ENCODE peak calls at places on chromosomes 12 and 14, in eight cellular contexts. P is sigmoid colon, Z is H1, L is testis, B is A549, E is ovary, I is GM12891, X is adrenal gland. Q is an unnamed sample.
A peak's percentile ranks its signal among the peaks of the same experiment; 100 is the strongest.

GRCh38 chr14:30908826-30909225 is 34.5 kb downstream of the COCH start:
- DNase-seq in L (no peak), P (no peak), B (no peak), X (no peak), Z (no peak), I (no peak), E (no peak), Q (no peak)

GRCh38 chr14:68952544-68953535 is 26.3 kb downstream of the ACTN1 start:
- DNase-seq in P (peak; percentile 85), L (peak; percentile 55), Z (no peak), I (no peak), B (no peak), E (peak; percentile 42), X (no peak), Q (no peak)

GRCh38 chr12:82835217-82835616 is 148.5 kb downstream of the TMTC2 start:
- DNase-seq in B (no peak), Z (no peak), L (no peak), I (no peak), P (no peak), E (no peak), X (no peak), Q (peak; percentile 12)

GRCh38 chr12:104355630-104356029 is 52.1 kb downstream of the EID3 start:
- DNase-seq in Z (no peak), I (no peak), B (peak; percentile 67), P (peak; percentile 22), L (no peak), X (no peak), E (no peak), Q (no peak)

GRCh38 chr12:24256636-24257150 is 307.2 kb upstream of the SOX5 start:
- DNase-seq in E (no peak), B (no peak), X (no peak), Z (no peak), P (no peak), I (no peak), L (no peak), Q (no peak)

GRCh38 chr12:123471374-123472068 is 13.6 kb downstream of the SNRNP35 start:
- DNase-seq in P (no peak), I (no peak), L (peak; percentile 67), E (no peak), X (peak; percentile 27), B (peak; percentile 52), Z (no peak), Q (no peak)

GRCh38 chr14:100076133-100076532 is 10.9 kb downstream of the EVL start:
- DNase-seq in Z (peak; percentile 17), P (no peak), X (peak; percentile 42), L (no peak), E (no peak), B (peak; percentile 45), I (no peak), Q (no peak)

GRCh38 chr14:60356921-60357550 is 108.0 kb downstream of the PPM1A start:
- DNase-seq in Z (no peak), I (no peak), L (no peak), E (no peak), B (no peak), X (no peak), P (no peak), Q (no peak)

GRCh38 chr12:59115526-59115925 is 195.2 kb upstream of the LRIG3 start:
- DNase-seq in L (no peak), B (no peak), P (no peak), Z (no peak), X (no peak), I (no peak), E (no peak), Q (no peak)

GRCh38 chr14:101980251-101980650 is 15.9 kb downstream of the DYNC1H1 start:
- DNase-seq in E (no peak), B (no peak), Z (no peak), X (no peak), I (no peak), P (no peak), L (no peak), Q (no peak)

GRCh38 chr12:26831959-26832816 is 806 bp downstream of the ITPR2 start:
- DNase-seq in E (peak; percentile 55), I (peak; percentile 49), X (peak; percentile 78), B (peak; percentile 77), L (peak; percentile 77), P (peak; percentile 88), Z (no peak), Q (peak; percentile 58)
- TF ChIP-seq POLR2A in E (peak; percentile 36), I (peak; percentile 79), X (peak; percentile 51), B (no peak), L (no peak), P (peak; percentile 49), Z (peak; percentile 27), Q (no peak)

GRCh38 chr12:94206886-94207285 is 58.5 kb downstream of the PLXNC1 start:
- DNase-seq in E (no peak), P (no peak), B (no peak), L (no peak), I (no peak), X (no peak), Z (no peak), Q (no peak)

GRCh38 chr12:94211011-94211410 is 62.6 kb downstream of the PLXNC1 start:
- DNase-seq in E (no peak), Z (no peak), P (no peak), I (no peak), L (no peak), B (no peak), X (no peak), Q (no peak)

GRCh38 chr12:94209240-94209639 is 60.9 kb downstream of the PLXNC1 start:
- DNase-seq in Z (no peak), L (no peak), E (no peak), B (no peak), I (no peak), X (no peak), P (no peak), Q (no peak)

GRCh38 chr12:94207467-94208432 is 59.4 kb downstream of the PLXNC1 start:
- DNase-seq in E (no peak), I (peak; percentile 37), Z (no peak), X (peak; percentile 27), B (no peak), L (no peak), P (no peak), Q (no peak)

GRCh38 chr12:94208433-94208921 is 60.1 kb downstream of the PLXNC1 start:
- DNase-seq in L (peak; percentile 81), X (peak; percentile 66), P (no peak), E (peak; percentile 18), Z (no peak), I (no peak), B (no peak), Q (no peak)
- TF ChIP-seq POLR2A in L (no peak), X (no peak), P (no peak), E (no peak), Z (no peak), I (peak; percentile 85), B (no peak), Q (no peak)

DNA sequence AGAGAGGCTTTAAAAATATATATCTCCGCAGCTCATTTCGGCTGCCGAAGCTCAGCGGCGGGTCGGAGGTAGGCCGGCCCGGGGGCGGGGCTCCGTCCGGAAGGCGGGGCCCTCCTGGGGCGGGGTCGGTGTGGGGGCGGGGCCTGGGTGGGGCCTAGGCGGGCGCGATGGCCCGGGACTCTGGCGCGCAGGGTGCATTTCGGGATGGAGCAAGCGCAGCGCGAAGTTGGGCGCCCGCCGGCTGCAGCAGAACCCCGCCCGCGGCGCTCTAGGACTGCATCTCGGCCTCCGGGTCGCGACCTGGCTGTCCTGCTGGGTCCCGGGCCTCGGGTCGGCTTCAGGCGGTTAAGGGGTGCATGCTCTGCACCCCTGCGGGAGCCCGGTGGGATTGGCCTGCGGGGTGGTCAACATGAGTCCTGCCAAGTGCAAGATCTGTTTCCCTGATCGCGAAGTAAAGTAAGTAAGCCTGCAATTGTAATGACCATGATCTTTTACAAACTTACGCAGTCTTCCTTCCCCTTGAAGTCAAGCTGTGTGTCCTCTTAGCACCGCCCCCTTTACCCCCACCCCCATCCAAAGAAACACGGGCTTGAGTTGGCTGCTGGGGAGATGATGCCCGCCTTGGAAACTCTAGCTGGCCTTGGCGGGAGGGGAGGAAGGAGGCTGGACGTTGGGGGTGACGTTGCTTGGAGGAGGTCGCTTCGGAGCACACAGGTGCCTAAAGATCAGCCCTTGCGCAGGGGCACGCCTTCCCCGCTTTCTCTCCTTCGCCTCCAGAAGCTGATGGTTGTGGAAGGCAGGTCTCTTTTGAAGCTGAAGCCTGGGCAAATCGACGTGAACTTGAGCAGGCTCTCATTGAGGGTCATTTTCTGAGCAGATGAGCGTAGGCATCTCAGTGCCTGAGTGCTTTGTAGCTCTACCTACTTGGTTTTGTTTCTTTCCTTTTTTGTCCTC is 38.4 kb downstream of the ACACB start:
- DNase-seq in Z (peak; percentile 90), I (peak; percentile 81), X (peak; percentile 90), E (peak; percentile 83), L (peak; percentile 85), B (peak; percentile 94), P (peak; percentile 96), Q (peak; percentile 93)
- TF ChIP-seq POLR2A in Z (peak; percentile 77), I (no peak), X (peak; percentile 62), E (peak; percentile 31), L (no peak), B (peak; percentile 52), P (peak; percentile 27), Q (peak; percentile 41)

GRCh38 chr12:107667464-107667863 is 18.1 kb upstream of the PWP1 start:
- DNase-seq in E (no peak), I (no peak), P (no peak), Z (no peak), L (no peak), X (no peak), B (no peak), Q (no peak)
- TF ChIP-seq POLR2A in E (no peak), I (no peak), P (no peak), Z (no peak), L (no peak), X (no peak), B (no peak), Q (no peak)

DNA sequence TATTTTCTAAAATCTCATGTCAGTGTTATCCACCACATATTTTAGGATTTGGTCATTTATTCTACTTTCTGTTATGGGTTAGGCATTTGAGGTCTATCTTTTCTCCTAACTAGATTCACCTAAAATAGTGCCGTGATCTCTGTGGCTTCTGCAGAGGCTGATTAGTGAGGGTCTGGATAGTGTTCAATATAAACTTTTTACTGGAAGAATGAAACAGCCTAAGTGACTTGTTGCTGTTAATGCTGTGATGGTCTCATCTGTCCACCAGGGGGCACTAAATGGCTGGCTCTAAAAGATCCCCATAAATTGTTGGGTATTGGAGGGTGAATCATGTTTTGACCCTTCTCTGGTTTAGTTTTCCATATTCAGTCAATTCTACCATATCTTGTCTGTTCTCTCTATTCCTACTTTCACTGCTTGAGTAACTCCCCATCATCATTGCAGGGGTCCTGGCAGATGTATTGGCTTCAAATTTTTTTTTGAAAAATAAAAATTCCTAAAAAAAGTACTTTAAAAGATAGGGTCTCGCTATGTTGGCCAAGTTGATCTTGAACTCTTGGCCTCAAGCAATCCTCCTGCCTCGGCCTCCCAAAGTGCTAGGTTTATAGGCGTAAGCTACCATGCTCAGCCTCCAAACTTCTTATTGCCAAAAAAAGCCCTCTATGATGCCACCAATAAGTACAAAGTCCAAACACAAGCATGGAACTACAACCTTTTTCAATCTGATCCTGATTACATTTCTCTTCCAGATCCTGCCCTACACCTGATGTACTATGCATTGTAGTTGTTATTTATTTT is 6.9 kb downstream of the PABPN1 start:
- DNase-seq in I (peak; percentile 63), E (peak; percentile 59), B (peak; percentile 79), Z (no peak), L (peak; percentile 87), P (peak; percentile 87), X (peak; percentile 82), Q (peak; percentile 37)
- TF ChIP-seq POLR2A in I (no peak), E (no peak), B (no peak), Z (no peak), L (no peak), P (no peak), X (no peak), Q (no peak)

Q was measured in H54.